ENCODE peak calls at places on chromosomes 4 and X, in eight cellular contexts. One of them, this sample, is unnamed.

GRCh38 chrX:154529206-154529612 is 13.2 kb upstream of the FAM3A start:
- DNase-seq in Right ventricle myocardium superior: no peak
- DNase-seq in OCI-LY7: no peak
- DNase-seq in stimulated activated naive CD8-positive, alpha-beta T cell treated with anti-CD3 and anti-CD28 coated beads, Interleukin-15, amount 100 ng/mL, for 72 hours: no peak
- DNase-seq in stimulated activated CD4-positive, alpha-beta T cell treated with anti-CD3 and anti-CD28 coated beads, Interleukin-1b, Interleukin-23, amount 100 ng/mL, for 1 hour: no peak
- DNase-seq in endodermal cell: no peak
- DNase-seq in EL: peak
- DNase-seq in nucleus accumbens: no peak
- DNase-seq in this sample: no peak

GRCh38 chr4:150874386-150875226 is 140.5 kb downstream of the LRBA start:
- DNase-seq in Right ventricle myocardium superior: peak
- DNase-seq in OCI-LY7: no peak
- DNase-seq in stimulated activated naive CD8-positive, alpha-beta T cell treated with anti-CD3 and anti-CD28 coated beads, Interleukin-15, amount 100 ng/mL, for 72 hours: no peak
- DNase-seq in stimulated activated CD4-positive, alpha-beta T cell treated with anti-CD3 and anti-CD28 coated beads, Interleukin-1b, Interleukin-23, amount 100 ng/mL, for 1 hour: no peak
- DNase-seq in endodermal cell: no peak
- DNase-seq in EL: no peak
- DNase-seq in nucleus accumbens: no peak
- DNase-seq in this sample: no peak

GRCh38 chrX:70970482-70970999 is 39.6 kb upstream of the SLC7A3 start:
- DNase-seq in Right ventricle myocardium superior: no peak
- DNase-seq in OCI-LY7: peak
- DNase-seq in stimulated activated naive CD8-positive, alpha-beta T cell treated with anti-CD3 and anti-CD28 coated beads, Interleukin-15, amount 100 ng/mL, for 72 hours: no peak
- DNase-seq in stimulated activated CD4-positive, alpha-beta T cell treated with anti-CD3 and anti-CD28 coated beads, Interleukin-1b, Interleukin-23, amount 100 ng/mL, for 1 hour: no peak
- DNase-seq in endodermal cell: no peak
- DNase-seq in EL: peak
- DNase-seq in nucleus accumbens: no peak
- DNase-seq in this sample: no peak

GRCh38 chrX:97597954-97598353 is 714.2 kb downstream of the RPA4 start:
- DNase-seq in Right ventricle myocardium superior: no peak
- DNase-seq in OCI-LY7: no peak
- DNase-seq in stimulated activated naive CD8-positive, alpha-beta T cell treated with anti-CD3 and anti-CD28 coated beads, Interleukin-15, amount 100 ng/mL, for 72 hours: peak
- DNase-seq in stimulated activated CD4-positive, alpha-beta T cell treated with anti-CD3 and anti-CD28 coated beads, Interleukin-1b, Interleukin-23, amount 100 ng/mL, for 1 hour: no peak
- DNase-seq in endodermal cell: peak
- DNase-seq in EL: no peak
- DNase-seq in nucleus accumbens: no peak
- DNase-seq in this sample: peak

GRCh38 chr4:64781737-64782326 is 372.6 kb upstream of the TECRL start:
- DNase-seq in Right ventricle myocardium superior: no peak
- DNase-seq in OCI-LY7: peak
- DNase-seq in stimulated activated naive CD8-positive, alpha-beta T cell treated with anti-CD3 and anti-CD28 coated beads, Interleukin-15, amount 100 ng/mL, for 72 hours: no peak
- DNase-seq in stimulated activated CD4-positive, alpha-beta T cell treated with anti-CD3 and anti-CD28 coated beads, Interleukin-1b, Interleukin-23, amount 100 ng/mL, for 1 hour: no peak
- DNase-seq in endodermal cell: no peak
- DNase-seq in EL: peak
- DNase-seq in nucleus accumbens: no peak
- DNase-seq in this sample: no peak

GRCh38 chrX:43655961-43656494 is at the start of gene MAOA:
- DNase-seq in Right ventricle myocardium superior: peak
- DNase-seq in OCI-LY7: no peak
- DNase-seq in stimulated activated naive CD8-positive, alpha-beta T cell treated with anti-CD3 and anti-CD28 coated beads, Interleukin-15, amount 100 ng/mL, for 72 hours: peak
- DNase-seq in stimulated activated CD4-positive, alpha-beta T cell treated with anti-CD3 and anti-CD28 coated beads, Interleukin-1b, Interleukin-23, amount 100 ng/mL, for 1 hour: no peak
- DNase-seq in endodermal cell: peak
- DNase-seq in EL: peak
- DNase-seq in nucleus accumbens: peak
- DNase-seq in this sample: peak

GRCh38 chrX:57952320-57952678 is 42.0 kb upstream of the ZXDA start:
- DNase-seq in Right ventricle myocardium superior: peak
- DNase-seq in OCI-LY7: no peak
- DNase-seq in stimulated activated naive CD8-positive, alpha-beta T cell treated with anti-CD3 and anti-CD28 coated beads, Interleukin-15, amount 100 ng/mL, for 72 hours: no peak
- DNase-seq in stimulated activated CD4-positive, alpha-beta T cell treated with anti-CD3 and anti-CD28 coated beads, Interleukin-1b, Interleukin-23, amount 100 ng/mL, for 1 hour: no peak
- DNase-seq in endodermal cell: no peak
- DNase-seq in EL: no peak
- DNase-seq in nucleus accumbens: no peak
- DNase-seq in this sample: no peak

GRCh38 chr4:7905461-7905915 is 34.2 kb downstream of the AFAP1 start:
- DNase-seq in Right ventricle myocardium superior: no peak
- DNase-seq in OCI-LY7: no peak
- DNase-seq in stimulated activated naive CD8-positive, alpha-beta T cell treated with anti-CD3 and anti-CD28 coated beads, Interleukin-15, amount 100 ng/mL, for 72 hours: no peak
- DNase-seq in stimulated activated CD4-positive, alpha-beta T cell treated with anti-CD3 and anti-CD28 coated beads, Interleukin-1b, Interleukin-23, amount 100 ng/mL, for 1 hour: no peak
- DNase-seq in endodermal cell: no peak
- DNase-seq in EL: peak
- DNase-seq in nucleus accumbens: no peak
- DNase-seq in this sample: no peak

GRCh38 chr4:69467797-69468196 is 27.9 kb downstream of the UGT2B4 start:
- DNase-seq in Right ventricle myocardium superior: no peak
- DNase-seq in OCI-LY7: no peak
- DNase-seq in stimulated activated naive CD8-positive, alpha-beta T cell treated with anti-CD3 and anti-CD28 coated beads, Interleukin-15, amount 100 ng/mL, for 72 hours: no peak
- DNase-seq in stimulated activated CD4-positive, alpha-beta T cell treated with anti-CD3 and anti-CD28 coated beads, Interleukin-1b, Interleukin-23, amount 100 ng/mL, for 1 hour: no peak
- DNase-seq in endodermal cell: peak
- DNase-seq in EL: no peak
- DNase-seq in nucleus accumbens: no peak
- DNase-seq in this sample: no peak

GRCh38 chr4:88533088-88533790 is 9.7 kb upstream of the PYURF start:
- DNase-seq in Right ventricle myocardium superior: no peak
- DNase-seq in OCI-LY7: no peak
- DNase-seq in stimulated activated naive CD8-positive, alpha-beta T cell treated with anti-CD3 and anti-CD28 coated beads, Interleukin-15, amount 100 ng/mL, for 72 hours: no peak
- DNase-seq in stimulated activated CD4-positive, alpha-beta T cell treated with anti-CD3 and anti-CD28 coated beads, Interleukin-1b, Interleukin-23, amount 100 ng/mL, for 1 hour: no peak
- DNase-seq in endodermal cell: peak
- DNase-seq in EL: peak
- DNase-seq in nucleus accumbens: no peak
- DNase-seq in this sample: no peak

GRCh38 chrX:24672701-24673190 is 21.0 kb upstream of the POLA1 start:
- DNase-seq in Right ventricle myocardium superior: no peak
- DNase-seq in OCI-LY7: no peak
- DNase-seq in stimulated activated naive CD8-positive, alpha-beta T cell treated with anti-CD3 and anti-CD28 coated beads, Interleukin-15, amount 100 ng/mL, for 72 hours: no peak
- DNase-seq in stimulated activated CD4-positive, alpha-beta T cell treated with anti-CD3 and anti-CD28 coated beads, Interleukin-1b, Interleukin-23, amount 100 ng/mL, for 1 hour: no peak
- DNase-seq in endodermal cell: peak
- DNase-seq in EL: no peak
- DNase-seq in nucleus accumbens: peak
- DNase-seq in this sample: no peak